ENCODE peak calls at places on chromosomes 11 and 22, in nine cellular contexts. One of them, this sample, is unnamed. For H3K27me3 and H3K9me3, the result is how much of the 10 kb centered on the place peaks cover.

GRCh38 chr22:35582218-35582860 is 34.8 kb downstream of the MB start:
- DNase-seq in CD4-positive, alpha-beta memory T cell: no peak
- DNase-seq in lower lobe of right lung: no peak
- DNase-seq in fibroblast of lung: no peak
- DNase-seq in CD8-positive, alpha-beta T cell: no peak
- DNase-seq in body of pancreas: no peak
- DNase-seq in lung: no peak
- DNase-seq in right cardiac atrium: no peak
- DNase-seq in GM23248: no peak
- DNase-seq in this sample: no peak

GRCh38 chr11:68090706-68091105 is 30.5 kb downstream of the CHKA start:
- DNase-seq in body of pancreas: peak
- DNase-seq in lower lobe of right lung: no peak
- DNase-seq in lung: no peak
- DNase-seq in CD4-positive, alpha-beta memory T cell: no peak
- DNase-seq in CD8-positive, alpha-beta T cell: no peak
- DNase-seq in GM23248: no peak
- DNase-seq in fibroblast of lung: peak
- DNase-seq in right cardiac atrium: no peak
- DNase-seq in this sample: peak

GRCh38 chr11:92978226-92979111 is 9.0 kb downstream of the MTNR1B start:
- DNase-seq in CD4-positive, alpha-beta memory T cell: no peak
- DNase-seq in lower lobe of right lung: no peak
- DNase-seq in lung: no peak
- DNase-seq in GM23248: peak
- DNase-seq in body of pancreas: peak
- DNase-seq in right cardiac atrium: peak
- DNase-seq in CD8-positive, alpha-beta T cell: no peak
- DNase-seq in fibroblast of lung: peak
- DNase-seq in this sample: peak

GRCh38 chr11:27621440-27622161 is 78.7 kb downstream of the BDNF start:
- DNase-seq in CD8-positive, alpha-beta T cell: no peak
- DNase-seq in CD4-positive, alpha-beta memory T cell: no peak
- DNase-seq in lower lobe of right lung: no peak
- DNase-seq in right cardiac atrium: no peak
- DNase-seq in lung: no peak
- DNase-seq in fibroblast of lung: peak
- DNase-seq in body of pancreas: no peak
- DNase-seq in GM23248: peak
- DNase-seq in this sample: peak

GRCh38 chr22:29820941-29821789 is 16.9 kb downstream of the ASCC2 start:
- DNase-seq in lower lobe of right lung: peak
- DNase-seq in right cardiac atrium: peak
- DNase-seq in lung: peak
- DNase-seq in CD4-positive, alpha-beta memory T cell: no peak
- DNase-seq in fibroblast of lung: peak
- DNase-seq in GM23248: peak
- DNase-seq in CD8-positive, alpha-beta T cell: no peak
- DNase-seq in body of pancreas: peak
- DNase-seq in this sample: peak

GRCh38 chr22:46072030-46072881 is 78.1 kb upstream of the PPARA start:
- DNase-seq in lung: peak
- DNase-seq in fibroblast of lung: peak
- DNase-seq in GM23248: peak
- DNase-seq in lower lobe of right lung: peak
- DNase-seq in CD4-positive, alpha-beta memory T cell: no peak
- DNase-seq in CD8-positive, alpha-beta T cell: no peak
- DNase-seq in right cardiac atrium: peak
- DNase-seq in body of pancreas: peak
- DNase-seq in this sample: peak

GRCh38 chr11:103737791-103738190 is 298.6 kb upstream of the DDI1 start:
- DNase-seq in CD4-positive, alpha-beta memory T cell: no peak
- DNase-seq in body of pancreas: no peak
- DNase-seq in CD8-positive, alpha-beta T cell: no peak
- DNase-seq in fibroblast of lung: peak
- DNase-seq in right cardiac atrium: peak
- DNase-seq in GM23248: no peak
- DNase-seq in lung: no peak
- DNase-seq in lower lobe of right lung: no peak
- DNase-seq in this sample: no peak

GRCh38 chr11:11427185-11427944 is 74.3 kb upstream of the CSNK2A3 start:
- DNase-seq in CD4-positive, alpha-beta memory T cell: no peak
- DNase-seq in lung: no peak
- DNase-seq in CD8-positive, alpha-beta T cell: no peak
- DNase-seq in lower lobe of right lung: no peak
- DNase-seq in fibroblast of lung: no peak
- DNase-seq in GM23248: no peak
- DNase-seq in right cardiac atrium: peak
- DNase-seq in body of pancreas: no peak
- DNase-seq in this sample: no peak

GRCh38 chr11:1437500-1437899 is 47.8 kb downstream of the BRSK2 start:
- DNase-seq in CD4-positive, alpha-beta memory T cell: no peak
- DNase-seq in body of pancreas: peak
- DNase-seq in fibroblast of lung: peak
- DNase-seq in GM23248: peak
- DNase-seq in lung: no peak
- DNase-seq in right cardiac atrium: peak
- DNase-seq in lower lobe of right lung: no peak
- DNase-seq in CD8-positive, alpha-beta T cell: no peak
- DNase-seq in this sample: peak

GRCh38 chr22:23124611-23125511 is 16.9 kb downstream of the RSPH14 start:
- DNase-seq in lower lobe of right lung: no peak
- DNase-seq in lung: no peak
- DNase-seq in CD4-positive, alpha-beta memory T cell: no peak
- DNase-seq in right cardiac atrium: peak
- DNase-seq in body of pancreas: no peak
- DNase-seq in GM23248: no peak
- DNase-seq in CD8-positive, alpha-beta T cell: no peak
- DNase-seq in fibroblast of lung: no peak
- DNase-seq in this sample: no peak

GRCh38 chr11:69364901-69365300 is 70.9 kb downstream of the MYEOV start:
- DNase-seq in CD4-positive, alpha-beta memory T cell: no peak
- DNase-seq in right cardiac atrium: no peak
- DNase-seq in body of pancreas: no peak
- DNase-seq in CD8-positive, alpha-beta T cell: no peak
- DNase-seq in fibroblast of lung: peak
- DNase-seq in lung: no peak
- DNase-seq in lower lobe of right lung: no peak
- DNase-seq in GM23248: no peak
- DNase-seq in this sample: no peak

GRCh38 chr11:134741453-134742227 is 329.6 kb upstream of the B3GAT1 start:
- DNase-seq in CD4-positive, alpha-beta memory T cell: no peak
- DNase-seq in CD8-positive, alpha-beta T cell: no peak
- DNase-seq in lower lobe of right lung: no peak
- DNase-seq in lung: no peak
- DNase-seq in right cardiac atrium: no peak
- DNase-seq in GM23248: no peak
- DNase-seq in body of pancreas: no peak
- DNase-seq in fibroblast of lung: peak
- DNase-seq in this sample: no peak

GRCh38 chr22:44860311-44860710 is 107.9 kb downstream of the ARHGAP8 start:
- DNase-seq in right cardiac atrium: no peak
- DNase-seq in fibroblast of lung: no peak
- DNase-seq in lung: no peak
- DNase-seq in CD4-positive, alpha-beta memory T cell: no peak
- DNase-seq in body of pancreas: no peak
- DNase-seq in GM23248: no peak
- DNase-seq in CD8-positive, alpha-beta T cell: no peak
- DNase-seq in lower lobe of right lung: no peak
- DNase-seq in this sample: no peak

GRCh38 chr22:27252282-27253049 is 549.1 kb downstream of the MN1 start:
- DNase-seq in fibroblast of lung: peak
- DNase-seq in lower lobe of right lung: no peak
- DNase-seq in CD8-positive, alpha-beta T cell: no peak
- DNase-seq in GM23248: peak
- DNase-seq in lung: no peak
- DNase-seq in CD4-positive, alpha-beta memory T cell: no peak
- DNase-seq in right cardiac atrium: peak
- DNase-seq in body of pancreas: peak
- DNase-seq in this sample: peak

GRCh38 chr11:6321961-6322362 is 1.7 kb upstream of the CAVIN3 start:
- DNase-seq in right cardiac atrium: no peak
- DNase-seq in lung: no peak
- DNase-seq in body of pancreas: no peak
- DNase-seq in CD8-positive, alpha-beta T cell: no peak
- DNase-seq in CD4-positive, alpha-beta memory T cell: no peak
- DNase-seq in fibroblast of lung: peak
- DNase-seq in lower lobe of right lung: no peak
- DNase-seq in GM23248: peak
- DNase-seq in this sample: no peak

GRCh38 chr11:87405843-87406242 is 368.1 kb downstream of the TMEM135 start:
- DNase-seq in fibroblast of lung: no peak
- DNase-seq in right cardiac atrium: peak
- DNase-seq in CD8-positive, alpha-beta T cell: no peak
- DNase-seq in lung: no peak
- DNase-seq in GM23248: peak
- DNase-seq in CD4-positive, alpha-beta memory T cell: no peak
- DNase-seq in body of pancreas: no peak
- DNase-seq in lower lobe of right lung: no peak
- DNase-seq in this sample: peak

GRCh38 chr11:130181295-130182272 is 22.0 kb downstream of the ST14 start:
- DNase-seq in GM23248: peak
- DNase-seq in lower lobe of right lung: no peak
- DNase-seq in body of pancreas: peak
- DNase-seq in lung: peak
- DNase-seq in CD4-positive, alpha-beta memory T cell: no peak
- DNase-seq in right cardiac atrium: no peak
- DNase-seq in fibroblast of lung: peak
- DNase-seq in CD8-positive, alpha-beta T cell: no peak
- DNase-seq in this sample: peak

GRCh38 chr11:121814962-121815361 is 301.1 kb downstream of the BLID start:
- DNase-seq in lung: no peak
- DNase-seq in body of pancreas: no peak
- DNase-seq in CD4-positive, alpha-beta memory T cell: no peak
- DNase-seq in CD8-positive, alpha-beta T cell: no peak
- DNase-seq in lower lobe of right lung: no peak
- DNase-seq in fibroblast of lung: peak
- DNase-seq in GM23248: peak
- DNase-seq in right cardiac atrium: no peak
- DNase-seq in this sample: peak

GRCh38 chr11:115608976-115609375 is 104.8 kb upstream of the CADM1 start:
- DNase-seq in lung: no peak
- DNase-seq in right cardiac atrium: no peak
- DNase-seq in CD4-positive, alpha-beta memory T cell: no peak
- DNase-seq in fibroblast of lung: no peak
- DNase-seq in CD8-positive, alpha-beta T cell: no peak
- DNase-seq in GM23248: no peak
- DNase-seq in body of pancreas: no peak
- DNase-seq in lower lobe of right lung: no peak
- DNase-seq in this sample: no peak

GRCh38 chr22:30943368-30943767 is 25.2 kb downstream of the MORC2 start:
- DNase-seq in GM23248: no peak
- DNase-seq in fibroblast of lung: no peak
- DNase-seq in right cardiac atrium: no peak
- DNase-seq in body of pancreas: no peak
- DNase-seq in CD8-positive, alpha-beta T cell: peak
- DNase-seq in lower lobe of right lung: no peak
- DNase-seq in lung: no peak
- DNase-seq in CD4-positive, alpha-beta memory T cell: peak
- DNase-seq in this sample: no peak

GRCh38 chr22:43230983-43231723 is 44.2 kb upstream of the TTLL12 start:
- DNase-seq in right cardiac atrium: peak
- DNase-seq in lung: peak
- DNase-seq in lower lobe of right lung: peak
- DNase-seq in CD8-positive, alpha-beta T cell: peak
- DNase-seq in GM23248: peak
- DNase-seq in body of pancreas: peak
- DNase-seq in fibroblast of lung: peak
- DNase-seq in CD4-positive, alpha-beta memory T cell: peak
- DNase-seq in this sample: peak

GRCh38 chr11:125977333-125977732 is 31.5 kb downstream of the VSIG10L2 start:
- DNase-seq in CD8-positive, alpha-beta T cell: no peak
- DNase-seq in right cardiac atrium: no peak
- DNase-seq in lung: no peak
- DNase-seq in lower lobe of right lung: no peak
- DNase-seq in GM23248: no peak
- DNase-seq in CD4-positive, alpha-beta memory T cell: no peak
- DNase-seq in fibroblast of lung: no peak
- DNase-seq in body of pancreas: no peak
- DNase-seq in this sample: no peak

GRCh38 chr22:48004038-48004437 is 1241.6 kb downstream of the TBC1D22A start:
- DNase-seq in lung: no peak
- DNase-seq in fibroblast of lung: no peak
- DNase-seq in CD8-positive, alpha-beta T cell: no peak
- DNase-seq in lower lobe of right lung: no peak
- DNase-seq in right cardiac atrium: no peak
- DNase-seq in GM23248: no peak
- DNase-seq in body of pancreas: no peak
- DNase-seq in CD4-positive, alpha-beta memory T cell: no peak
- DNase-seq in this sample: no peak
- H3K4me3 ChIP-seq in lung: no peak
- H3K4me3 ChIP-seq in fibroblast of lung: no peak
- H3K4me3 ChIP-seq in CD8-positive, alpha-beta T cell: no peak
- H3K4me3 ChIP-seq in lower lobe of right lung: no peak
- H3K4me3 ChIP-seq in right cardiac atrium: no peak
- H3K4me3 ChIP-seq in GM23248: no peak
- H3K4me3 ChIP-seq in body of pancreas: no peak
- H3K4me3 ChIP-seq in CD4-positive, alpha-beta memory T cell: no peak
- H3K4me3 ChIP-seq in this sample: no peak

DNA sequence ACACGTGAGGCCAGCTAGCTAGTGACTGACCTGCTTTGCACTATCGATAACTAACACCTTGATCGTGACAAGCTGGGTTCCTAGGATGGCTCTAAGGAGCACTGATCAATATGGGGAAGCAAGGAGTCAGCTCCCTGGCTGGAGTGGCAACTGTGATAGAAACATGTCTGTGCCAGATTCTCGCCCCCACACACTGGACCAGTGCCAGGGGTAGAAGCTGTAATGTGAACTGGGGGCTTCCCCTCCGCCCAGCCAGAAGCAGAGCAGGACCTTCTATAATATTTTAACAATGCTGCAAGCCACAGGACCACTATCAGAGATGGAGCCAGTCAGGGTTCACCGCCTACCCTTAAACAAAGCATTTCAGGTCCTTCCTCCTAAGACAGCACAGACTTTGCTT is 96.5 kb downstream of the DSCAML1 start:
- DNase-seq in body of pancreas: no peak
- DNase-seq in right cardiac atrium: no peak
- DNase-seq in GM23248: no peak
- DNase-seq in CD8-positive, alpha-beta T cell: no peak
- DNase-seq in lung: no peak
- DNase-seq in CD4-positive, alpha-beta memory T cell: no peak
- DNase-seq in lower lobe of right lung: no peak
- DNase-seq in fibroblast of lung: no peak
- DNase-seq in this sample: no peak
- H3K27me3 ChIP-seq in body of pancreas: under half
- H3K27me3 ChIP-seq in right cardiac atrium: under half
- H3K27me3 ChIP-seq in GM23248: under half
- H3K27me3 ChIP-seq in CD8-positive, alpha-beta T cell: under half
- H3K27me3 ChIP-seq in lung: under half
- H3K27me3 ChIP-seq in CD4-positive, alpha-beta memory T cell: under half
- H3K27me3 ChIP-seq in lower lobe of right lung: under half
- H3K27me3 ChIP-seq in fibroblast of lung: under half
- H3K27me3 ChIP-seq in this sample: under half

GRCh38 chr22:47495102-47495501 is 732.7 kb downstream of the TBC1D22A start:
- DNase-seq in lower lobe of right lung: no peak
- DNase-seq in CD8-positive, alpha-beta T cell: no peak
- DNase-seq in GM23248: no peak
- DNase-seq in CD4-positive, alpha-beta memory T cell: no peak
- DNase-seq in fibroblast of lung: no peak
- DNase-seq in right cardiac atrium: no peak
- DNase-seq in lung: no peak
- DNase-seq in body of pancreas: no peak
- DNase-seq in this sample: no peak
- H3K9me3 ChIP-seq in lower lobe of right lung: under half
- H3K9me3 ChIP-seq in CD8-positive, alpha-beta T cell: under half
- H3K9me3 ChIP-seq in GM23248: under half
- H3K9me3 ChIP-seq in CD4-positive, alpha-beta memory T cell: under half
- H3K9me3 ChIP-seq in fibroblast of lung: under half
- H3K9me3 ChIP-seq in right cardiac atrium: under half
- H3K9me3 ChIP-seq in lung: under half
- H3K9me3 ChIP-seq in body of pancreas: under half
- H3K9me3 ChIP-seq in this sample: under half

GRCh38 chr11:3156282-3156660 is 8.8 kb downstream of the OSBPL5 start:
- DNase-seq in right cardiac atrium: no peak
- DNase-seq in GM23248: no peak
- DNase-seq in body of pancreas: no peak
- DNase-seq in fibroblast of lung: no peak
- DNase-seq in CD8-positive, alpha-beta T cell: no peak
- DNase-seq in lower lobe of right lung: no peak
- DNase-seq in CD4-positive, alpha-beta memory T cell: no peak
- DNase-seq in lung: no peak
- DNase-seq in this sample: no peak
- H3K4me3 ChIP-seq in right cardiac atrium: no peak
- H3K4me3 ChIP-seq in GM23248: no peak
- H3K4me3 ChIP-seq in body of pancreas: no peak
- H3K4me3 ChIP-seq in fibroblast of lung: peak
- H3K4me3 ChIP-seq in CD8-positive, alpha-beta T cell: no peak
- H3K4me3 ChIP-seq in lower lobe of right lung: no peak
- H3K4me3 ChIP-seq in CD4-positive, alpha-beta memory T cell: no peak
- H3K4me3 ChIP-seq in lung: no peak
- H3K4me3 ChIP-seq in this sample: no peak

This sample was measured in MG63.